ENCODE peak calls at places on chromosomes 7 and 10, in six cellular contexts. One of them, this sample, is unnamed.

GRCh38 chr7:128883622-128884549 is 21.2 kb downstream of the ATP6V1F start:
- DNase-seq in Calu3: peak; percentile 88
- DNase-seq in midbrain: peak; percentile 74
- DNase-seq in putamen: peak; percentile 55
- DNase-seq in EL: peak; percentile 71
- DNase-seq in NCI-H524: no peak
- DNase-seq in this sample: peak; percentile 92

GRCh38 chr10:27699778-27700177 is 45.8 kb downstream of the MKX start:
- DNase-seq in Calu3: no peak
- DNase-seq in midbrain: no peak
- DNase-seq in putamen: no peak
- DNase-seq in EL: peak; percentile 17
- DNase-seq in NCI-H524: no peak
- DNase-seq in this sample: no peak

GRCh38 chr10:44931621-44932337 is 20.6 kb downstream of the TMEM72 start:
- DNase-seq in Calu3: no peak
- DNase-seq in midbrain: no peak
- DNase-seq in putamen: no peak
- DNase-seq in EL: no peak
- DNase-seq in NCI-H524: no peak
- DNase-seq in this sample: no peak

GRCh38 chr7:51467384-51468017 is 150.9 kb upstream of the COBL start:
- DNase-seq in Calu3: no peak
- DNase-seq in midbrain: no peak
- DNase-seq in putamen: no peak
- DNase-seq in EL: no peak
- DNase-seq in NCI-H524: no peak
- DNase-seq in this sample: no peak

GRCh38 chr7:55255501-55256445 is 109.4 kb upstream of the LANCL2 start:
- DNase-seq in Calu3: peak; percentile 96
- DNase-seq in midbrain: peak; percentile 83
- DNase-seq in putamen: peak; percentile 73
- DNase-seq in EL: peak; percentile 84
- DNase-seq in NCI-H524: peak; percentile 42
- DNase-seq in this sample: peak; percentile 89

GRCh38 chr10:84693006-84693405 is 364.6 kb downstream of the CCSER2 start:
- DNase-seq in Calu3: no peak
- DNase-seq in midbrain: no peak
- DNase-seq in putamen: no peak
- DNase-seq in EL: no peak
- DNase-seq in NCI-H524: no peak
- DNase-seq in this sample: no peak

GRCh38 chr10:53580465-53580864 is 807.9 kb upstream of the MBL2 start:
- DNase-seq in Calu3: no peak
- DNase-seq in midbrain: no peak
- DNase-seq in putamen: no peak
- DNase-seq in EL: no peak
- DNase-seq in NCI-H524: no peak
- DNase-seq in this sample: no peak

GRCh38 chr10:13987472-13987871 is 343.3 kb downstream of the FRMD4A start:
- DNase-seq in Calu3: no peak
- DNase-seq in midbrain: no peak
- DNase-seq in putamen: no peak
- DNase-seq in EL: peak; percentile 90
- DNase-seq in NCI-H524: no peak
- DNase-seq in this sample: no peak

GRCh38 chr10:71581376-71581775 is 138.2 kb downstream of the C10orf105 start:
- DNase-seq in Calu3: no peak
- DNase-seq in midbrain: peak; percentile 84
- DNase-seq in putamen: peak; percentile 90
- DNase-seq in EL: no peak
- DNase-seq in NCI-H524: no peak
- DNase-seq in this sample: no peak